ENCODE peak calls at places on chromosomes 4 and X, in five cellular contexts. M is GM12878, J is HepG2, P is K562, N is H1. A is an unnamed sample.

GRCh38 chrX:153158319-153158718 is 20.8 kb upstream of the MAGEA1 start:
- DNase-seq in P (no peak), M (no peak), N (no peak), J (no peak), A (no peak)

GRCh38 chr4:15398001-15398400 is 29.8 kb upstream of the C1QTNF7 start:
- DNase-seq in J (no peak), M (no peak), P (no peak), N (no peak), A (no peak)

GRCh38 chr4:86970447-86971354 is 35.9 kb downstream of the AFF1 start:
- DNase-seq in N (no peak), J (no peak), M (no peak), P (no peak), A (no peak)

GRCh38 chr4:6010789-6011188 is 7.4 kb downstream of the C4orf50 start:
- DNase-seq in J (no peak), M (no peak), N (no peak), P (no peak), A (no peak)

GRCh38 chrX:125293792-125294780 is 25.6 kb upstream of the TEX13C start:
- DNase-seq in P (no peak), J (no peak), N (no peak), M (no peak), A (no peak)

GRCh38 chrX:153214934-153215333 is 35.9 kb downstream of the MAGEA1 start:
- DNase-seq in P (no peak), M (peak; percentile 3), N (no peak), J (no peak), A (no peak)

GRCh38 chrX:124113799-124114600 is 152.5 kb downstream of the STAG2 start:
- DNase-seq in J (no peak), N (no peak), M (no peak), P (no peak), A (no peak)

GRCh38 chr4:123469245-123469644 is 72.7 kb downstream of the SPRY1 start:
- DNase-seq in J (no peak), M (no peak), N (no peak), P (no peak), A (no peak)

GRCh38 chrX:29947225-29947624 is 268.1 kb upstream of the MAGEB2 start:
- DNase-seq in P (no peak), N (no peak), M (no peak), J (no peak), A (no peak)

GRCh38 chr4:25654971-25655963 is at the start of gene SLC34A2:
- DNase-seq in M (no peak), N (peak; percentile 46), P (no peak), J (peak; percentile 7), A (no peak)

GRCh38 chr4:11070813-11071212 is 357.9 kb downstream of the HS3ST1 start:
- DNase-seq in P (no peak), J (no peak), M (no peak), N (no peak), A (no peak)

DNA sequence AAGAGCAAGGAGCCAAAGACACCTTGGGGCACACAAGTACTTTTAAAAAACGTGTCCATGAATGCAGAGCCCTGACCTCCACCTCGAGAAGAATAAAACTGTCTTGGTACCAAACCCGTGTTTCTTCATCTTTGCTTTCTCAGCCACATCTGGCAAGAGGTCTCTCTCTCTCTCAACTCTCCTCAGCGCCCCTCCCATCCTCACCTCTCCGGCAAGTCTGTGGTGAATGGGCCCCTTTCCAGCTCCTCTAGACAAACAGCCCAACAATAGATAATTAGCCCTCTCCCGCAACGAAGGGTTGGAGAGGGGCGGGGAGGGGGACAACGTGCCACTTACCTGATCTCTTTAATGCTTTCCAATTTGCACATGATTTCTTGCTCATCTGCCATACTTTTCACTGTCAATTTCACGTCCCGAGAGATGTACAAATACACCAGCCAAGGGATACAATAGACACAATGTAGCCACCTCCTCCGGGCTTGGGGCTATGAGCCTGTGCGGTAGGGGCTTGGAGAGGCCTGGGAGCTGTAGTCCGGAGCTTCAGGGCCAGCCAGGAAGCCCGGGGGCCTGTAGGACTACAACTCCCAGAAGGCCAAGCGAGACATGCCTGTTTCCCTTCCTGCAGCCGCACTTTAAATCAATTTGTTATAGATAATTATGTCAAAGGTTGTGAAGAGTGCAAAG is at the start of gene ZC4H2:
- DNase-seq in J (peak; percentile 73), M (peak; percentile 7), P (peak; percentile 11), N (peak; percentile 31), A (peak; percentile 38)
- TF ChIP-seq TAF1 in J (no peak), M (no peak), P (no peak), N (peak; percentile 66), A (no peak)

DNA sequence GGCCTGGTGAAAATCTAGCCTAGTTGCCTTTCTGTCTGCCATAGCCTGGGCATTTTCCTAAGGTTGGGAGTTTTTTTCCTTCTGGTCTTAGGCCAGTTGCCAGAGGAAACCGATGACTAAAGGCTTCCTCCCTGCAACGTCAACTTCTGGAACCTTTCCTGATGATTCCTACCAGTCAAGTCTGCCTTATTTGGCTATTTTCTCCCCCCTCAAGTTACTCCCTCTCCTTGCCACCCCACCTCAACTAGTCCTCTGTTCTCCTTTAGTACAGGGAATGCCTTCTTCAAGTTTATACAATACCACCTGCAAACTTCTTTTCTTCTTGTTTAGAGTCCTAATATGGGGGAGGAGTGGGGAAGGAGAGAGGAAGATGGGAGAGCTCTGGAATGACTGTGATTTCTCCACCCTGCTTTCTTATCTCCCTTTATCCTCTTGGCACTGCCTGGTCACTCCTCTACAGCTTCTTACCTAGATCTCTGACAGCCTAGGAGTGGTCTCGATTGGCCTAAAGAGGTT is 10.6 kb downstream of the MSN start:
- DNase-seq in N (no peak), J (no peak), M (no peak), P (no peak), A (no peak)
- TF ChIP-seq POLR2AphosphoS5 in N (no peak), J (no peak), M (no peak), P (no peak), A (no peak)

GRCh38 chr4:7043521-7044414 is 596 bp downstream of the TADA2B start:
- DNase-seq in P (peak; percentile 54), J (no peak), N (no peak), M (no peak), A (peak; percentile 71)
- TF ChIP-seq POLR2A in P (no peak), J (no peak), N (no peak), M (peak; percentile 73), A (no peak)

DNA sequence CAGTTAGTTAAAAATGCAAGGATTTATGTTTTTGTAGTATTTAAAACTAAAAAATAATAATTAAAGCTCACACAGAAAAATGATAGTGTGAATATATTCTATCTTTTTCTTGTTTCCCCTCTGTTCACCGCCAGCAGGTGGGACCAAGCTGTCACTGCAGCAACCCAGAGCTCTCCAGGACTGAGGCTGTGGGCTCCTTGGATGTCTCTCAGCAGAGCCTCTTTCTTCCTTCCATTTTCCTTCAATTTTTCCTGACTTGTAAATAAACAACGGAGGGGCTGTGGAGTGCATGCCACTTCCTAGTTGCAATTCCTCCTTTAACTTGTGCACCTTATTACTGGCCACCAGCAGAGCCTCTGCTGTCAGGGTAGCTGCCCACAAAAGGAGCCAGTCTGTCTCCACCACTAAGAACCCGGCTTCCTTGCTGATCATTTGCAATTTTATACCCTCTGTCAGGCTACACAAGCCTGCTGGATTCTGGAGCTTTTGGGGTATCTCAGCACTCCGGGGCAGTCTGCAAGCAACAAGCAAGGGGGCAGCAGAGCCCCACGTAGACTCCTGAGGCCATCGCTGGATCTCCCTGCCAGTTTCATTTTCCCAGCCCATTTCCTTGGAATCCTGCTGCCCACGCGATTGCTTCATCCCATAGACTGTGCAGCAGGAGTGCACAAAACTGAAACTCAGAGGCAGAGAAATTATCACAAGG is 1467.4 kb downstream of the C4orf33 start:
- DNase-seq in P (no peak), J (peak; percentile 8), M (no peak), N (peak; percentile 57), A (no peak)
- TF ChIP-seq TAF1 in P (no peak), J (no peak), M (no peak), N (no peak), A (no peak)

DNA sequence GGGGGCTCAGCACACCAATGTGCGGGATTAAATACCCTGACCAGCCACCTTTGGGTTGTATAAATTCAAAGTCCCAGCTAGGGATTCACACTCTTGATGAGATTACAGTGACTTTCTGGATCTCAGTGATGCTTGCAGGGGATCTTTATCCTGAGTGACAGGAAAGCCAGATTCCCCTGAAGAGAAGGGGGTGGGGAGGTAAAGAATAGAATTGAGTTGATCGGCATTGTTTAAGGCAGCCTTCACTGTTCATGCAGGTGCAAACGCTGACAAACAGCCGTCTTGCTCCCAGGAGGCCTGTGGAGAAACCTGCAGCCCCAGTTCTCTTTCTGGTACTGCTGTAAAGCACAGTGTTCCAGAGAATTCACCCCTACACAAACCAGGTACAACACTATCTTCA is 19.0 kb downstream of the CXXC4 start:
- DNase-seq in M (no peak), N (no peak), J (no peak), P (no peak), A (no peak)
- TF ChIP-seq POLR2AphosphoS5 in M (no peak), N (no peak), J (no peak), P (no peak), A (no peak)

GRCh38 chr4:44678094-44679023 is at the start of gene GUF1:
- DNase-seq in N (peak; percentile 60), M (peak; percentile 67), P (peak; percentile 96), J (peak; percentile 85), A (peak; percentile 56)
- TF ChIP-seq POLR2A in N (peak; percentile 77), M (peak; percentile 92), P (peak; percentile 94), J (peak; percentile 84), A (peak; percentile 95)

GRCh38 chr4:66252291-66252690 is 582.0 kb upstream of the EPHA5 start:
- DNase-seq in P (no peak), N (no peak), M (no peak), J (no peak), A (no peak)
- TF ChIP-seq TAF1 in P (no peak), N (no peak), M (no peak), J (no peak), A (no peak)